ENCODE peak calls at places on chromosomes 4 and X, in six cellular contexts. Y is endothelial cell, G is adrenal gland, K is fibroblast of mammary gland, N is heart right ventricle, Z is GM23338. U is an unnamed sample.

GRCh38 chr4:184504385-184504784 is 30.0 kb upstream of the IRF2 start:
- DNase-seq in Y (no peak), G (no peak), K (no peak), N (no peak), Z (no peak), U (no peak)

GRCh38 chr4:144295286-144295995 is 154.9 kb upstream of the GYPA start:
- DNase-seq in Y (no peak), G (no peak), K (no peak), N (no peak), Z (no peak), U (no peak)

GRCh38 chr4:87101543-87102199 is 118.7 kb downstream of the KLHL8 start:
- DNase-seq in Y (no peak), G (no peak), K (peak), N (no peak), Z (no peak), U (no peak)

GRCh38 chr4:182478475-182478874 is 235.3 kb downstream of the TENM3 start:
- DNase-seq in Y (no peak), G (no peak), K (peak), N (no peak), Z (peak), U (no peak)

GRCh38 chrX:145213504-145213903 is 33.8 kb upstream of the SPANXN1 start:
- DNase-seq in Y (no peak), G (peak), K (peak), N (no peak), Z (peak), U (peak)

GRCh38 chr4:1205641-1206298 is 33.4 kb upstream of the SPON2 start:
- DNase-seq in Y (peak), G (peak), K (no peak), N (peak), Z (peak), U (peak)

GRCh38 chr4:147334478-147334877 is 146.4 kb upstream of the EDNRA start:
- DNase-seq in Y (no peak), G (no peak), K (peak), N (no peak), Z (no peak), U (no peak)

GRCh38 chrX:56762707-56763555 is 33.9 kb downstream of the NBDY start:
- DNase-seq in Y (no peak), G (no peak), K (no peak), N (no peak), Z (no peak), U (no peak)

GRCh38 chr4:54877006-54877405 is 219.2 kb downstream of the KIT start:
- DNase-seq in Y (no peak), G (no peak), K (peak), N (no peak), Z (no peak), U (no peak)

GRCh38 chrX:138287200-138287865 is 424.2 kb downstream of the FGF13 start:
- DNase-seq in Y (no peak), G (no peak), K (no peak), N (no peak), Z (no peak), U (no peak)

GRCh38 chr4:15385928-15386327 is 41.9 kb upstream of the C1QTNF7 start:
- DNase-seq in Y (no peak), G (no peak), K (no peak), N (peak), Z (no peak), U (no peak)

GRCh38 chr4:122688529-122688928 is 44.0 kb upstream of the BBS12 start:
- DNase-seq in Y (no peak), G (no peak), K (no peak), N (no peak), Z (no peak), U (no peak)

GRCh38 chr4:1413687-1414479 is 7.6 kb upstream of the NKX1-1 start:
- DNase-seq in Y (no peak), G (no peak), K (no peak), N (no peak), Z (peak), U (no peak)

GRCh38 chr4:57048590-57049304 is 61.4 kb downstream of the IGFBP7 start:
- DNase-seq in Y (no peak), G (no peak), K (no peak), N (no peak), Z (no peak), U (no peak)

GRCh38 chr4:123856689-123857545 is 460.3 kb downstream of the SPRY1 start:
- DNase-seq in Y (peak), G (peak), K (peak), N (peak), Z (peak), U (no peak)

GRCh38 chr4:144732584-144733130 is 86.7 kb downstream of the HHIP start:
- DNase-seq in Y (no peak), G (no peak), K (peak), N (no peak), Z (no peak), U (no peak)

GRCh38 chrX:132737743-132738142 is 220.7 kb downstream of the HS6ST2 start:
- DNase-seq in Y (no peak), G (peak), K (peak), N (no peak), Z (no peak), U (peak)

GRCh38 chrX:68112321-68112720 is 321.0 kb downstream of the OPHN1 start:
- DNase-seq in Y (no peak), G (no peak), K (no peak), N (no peak), Z (peak), U (no peak)

GRCh38 chrX:101658661-101659477 is 781 bp downstream of the ARMCX2 start:
- DNase-seq in Y (peak), G (peak), K (peak), N (peak), Z (peak), U (peak)

GRCh38 chrX:23578079-23578478 is 89.2 kb upstream of the PRDX4 start:
- DNase-seq in Y (no peak), G (peak), K (peak), N (no peak), Z (no peak), U (no peak)

GRCh38 chr4:6608758-6609414 is 31.6 kb upstream of the MRFAP1 start:
- DNase-seq in Y (peak), G (peak), K (no peak), N (no peak), Z (peak), U (peak)
- TF ChIP-seq CTCF in Y (no peak), G (no peak), K (no peak), N (peak), Z (peak), U (no peak)

GRCh38 chrX:134194915-134195314 is 42.1 kb upstream of the CCDC160 start:
- DNase-seq in Y (no peak), G (no peak), K (no peak), N (no peak), Z (no peak), U (no peak)
- TF ChIP-seq CTCF in Y (no peak), G (no peak), K (no peak), N (no peak), Z (no peak), U (no peak)

GRCh38 chr4:42404001-42404400 is 6.7 kb downstream of the SHISA3 start:
- DNase-seq in Y (no peak), G (no peak), K (no peak), N (no peak), Z (peak), U (no peak)
- TF ChIP-seq CTCF in Y (peak), G (no peak), K (no peak), N (no peak), Z (peak), U (no peak)

DNA sequence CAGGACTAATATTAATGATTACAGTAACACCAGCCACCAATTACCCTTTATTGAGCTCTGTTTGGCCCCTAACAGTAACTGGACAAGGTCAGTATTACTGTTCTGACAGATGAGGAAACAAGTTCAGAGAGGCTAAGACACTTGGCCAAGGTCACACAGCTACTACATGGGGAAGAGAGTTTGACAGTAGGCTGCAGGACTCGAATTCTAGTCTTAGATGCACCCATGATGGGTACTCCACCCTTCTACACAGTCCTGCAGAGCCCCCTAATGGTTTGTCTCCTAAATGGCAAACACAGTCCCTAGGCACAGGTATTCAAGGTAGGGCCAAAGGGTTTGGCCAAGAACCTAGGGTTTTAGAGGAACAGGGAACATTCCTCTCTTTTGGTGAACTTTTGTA is 93.9 kb downstream of the NSUN7 start:
- DNase-seq in Y (no peak), G (no peak), K (no peak), N (no peak), Z (peak), U (peak)
- TF ChIP-seq CTCF in Y (no peak), G (no peak), K (peak), N (no peak), Z (peak), U (peak)

GRCh38 chr4:153451931-153452660 is 14.1 kb upstream of the TMEM131L start:
- DNase-seq in Y (no peak), G (no peak), K (no peak), N (no peak), Z (peak), U (no peak)
- TF ChIP-seq CTCF in Y (no peak), G (no peak), K (no peak), N (no peak), Z (no peak), U (no peak)

GRCh38 chrX:39669668-39670067 is 428.1 kb downstream of the BCOR start:
- DNase-seq in Y (no peak), G (no peak), K (no peak), N (no peak), Z (no peak), U (no peak)

GRCh38 chrX:39670281-39670680 is 427.5 kb downstream of the BCOR start:
- DNase-seq in Y (no peak), G (no peak), K (no peak), N (no peak), Z (no peak), U (no peak)

GRCh38 chrX:39674771-39675553 is 422.8 kb downstream of the BCOR start:
- DNase-seq in Y (no peak), G (no peak), K (no peak), N (no peak), Z (no peak), U (no peak)

GRCh38 chrX:39675619-39676018 is 422.1 kb downstream of the BCOR start:
- DNase-seq in Y (no peak), G (peak), K (peak), N (peak), Z (no peak), U (no peak)

DNA sequence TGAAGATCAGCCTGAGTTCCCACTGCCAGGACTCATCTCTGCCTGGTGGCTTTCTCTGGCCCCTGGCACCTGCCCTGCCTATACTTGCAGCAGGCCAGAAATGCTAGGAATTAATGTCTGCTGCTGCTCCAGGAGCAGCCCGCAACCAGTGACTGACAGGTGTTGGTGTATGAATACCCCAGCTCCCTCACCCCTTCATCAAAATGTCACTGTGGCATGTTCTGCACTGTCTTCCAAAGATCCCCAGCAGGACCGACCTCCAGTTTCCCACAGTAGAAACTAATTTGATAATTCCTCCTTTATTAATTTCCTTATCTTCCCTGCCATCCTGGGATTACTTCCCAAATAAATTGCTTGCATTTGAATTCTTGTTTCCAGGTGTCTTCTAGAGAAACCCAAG is 425.4 kb downstream of the BCOR start:
- DNase-seq in Y (no peak), G (no peak), K (no peak), N (no peak), Z (no peak), U (no peak)
- TF ChIP-seq CTCF in Y (no peak), G (no peak), K (no peak), N (no peak), Z (no peak), U (no peak)